ENCODE peak calls at places on chromosomes 13 and 19, in four cellular contexts. C is Peyer's patch, F is body of pancreas, X is sigmoid colon. I is an unnamed sample.

GRCh38 chr19:13428352-13428751 is 77.9 kb downstream of the CACNA1A start:
- DNase-seq in C (no peak), F (no peak), X (no peak), I (no peak)

GRCh38 chr19:57271280-57271679 is 9.0 kb upstream of the ZNF460 start:
- DNase-seq in C (no peak), F (no peak), X (no peak), I (no peak)

GRCh38 chr19:17862711-17863519 is 3.2 kb downstream of the RPL18A start:
- DNase-seq in C (no peak), F (no peak), X (no peak), I (no peak)

GRCh38 chr13:42420304-42420703 is 148.4 kb downstream of the AKAP11 start:
- DNase-seq in X (no peak), C (no peak), F (no peak), I (no peak)

GRCh38 chr13:26323127-26323526 is 69.2 kb downstream of the CDK8 start:
- DNase-seq in X (no peak), F (no peak), C (no peak), I (no peak)

GRCh38 chr13:107730835-107731234 is 484.5 kb downstream of the LIG4 start:
- DNase-seq in C (no peak), F (no peak), X (no peak), I (no peak)

GRCh38 chr13:91123456-91124127 is 223.9 kb upstream of the MIR17HG start:
- DNase-seq in X (no peak), F (no peak), C (no peak), I (no peak)

GRCh38 chr13:59088716-59089115 is 1075.0 kb downstream of the DIAPH3 start:
- DNase-seq in C (no peak), F (no peak), X (no peak), I (no peak)

GRCh38 chr19:38676023-38676877 is 28.8 kb downstream of the ACTN4 start:
- DNase-seq in C (no peak), X (no peak), F (no peak), I (no peak)

GRCh38 chr13:26246154-26246553 is 7.8 kb upstream of the CDK8 start:
- DNase-seq in X (no peak), C (no peak), F (no peak), I (no peak)

GRCh38 chr13:50740052-50740741 is 103.3 kb downstream of the DLEU7 start:
- DNase-seq in F (no peak), X (no peak), C (no peak), I (no peak)

GRCh38 chr13:112905086-112905485 is 63.9 kb upstream of the MCF2L start:
- DNase-seq in C (no peak), F (no peak), X (no peak), I (no peak)

GRCh38 chr19:37963190-37963947 is 56.4 kb downstream of the SIPA1L3 start:
- DNase-seq in C (no peak), F (no peak), X (no peak), I (no peak)

GRCh38 chr13:105442941-105443340 is 1092.5 kb downstream of the EFNB2 start:
- DNase-seq in X (no peak), F (no peak), C (no peak), I (peak; percentile 40)

GRCh38 chr19:1942078-1942933 is 1.3 kb downstream of the CSNK1G2 start:
- DNase-seq in F (peak; percentile 80), X (peak; percentile 88), C (peak; percentile 82), I (peak; percentile 95)

GRCh38 chr13:24264976-24265375 is 44.4 kb upstream of the C1QTNF9 start:
- DNase-seq in X (no peak), C (no peak), F (no peak), I (peak; percentile 86)

GRCh38 chr13:109869312-109870237 is 83.2 kb upstream of the IRS2 start:
- DNase-seq in X (peak; percentile 93), C (peak; percentile 58), F (peak; percentile 93), I (no peak)

GRCh38 chr19:18895038-18895827 is 725 bp downstream of the CERS1 start:
- DNase-seq in F (no peak), X (no peak), C (no peak), I (no peak)

GRCh38 chr13:74062933-74063332 is 71.3 kb downstream of the KLF12 start:
- DNase-seq in X (peak; percentile 82), C (no peak), F (no peak), I (no peak)

GRCh38 chr19:13208964-13209796 is 59.0 kb downstream of the IER2 start:
- DNase-seq in F (no peak), X (no peak), C (no peak), I (no peak)

GRCh38 chr19:42313096-42313839 is at the start of gene TMEM145:
- DNase-seq in F (peak; percentile 62), X (no peak), C (no peak), I (no peak)

GRCh38 chr13:44313674-44314073 is 60.0 kb upstream of the SERP2 start:
- DNase-seq in C (no peak), F (no peak), X (no peak), I (no peak)

GRCh38 chr13:97231832-97232201 is 9.7 kb downstream of the MBNL2 start:
- DNase-seq in C (no peak), X (no peak), F (no peak), I (no peak)

GRCh38 chr19:48646192-48646911 is 365 bp upstream of the CA11 start:
- DNase-seq in X (peak; percentile 95), F (peak; percentile 90), C (peak; percentile 92), I (no peak)

GRCh38 chr13:46281779-46282178 is 70.1 kb downstream of the LRRC63 start:
- DNase-seq in C (no peak), F (no peak), X (no peak), I (no peak)

GRCh38 chr13:51821666-51822065 is 17.7 kb upstream of the DHRS12 start:
- DNase-seq in F (no peak), X (peak; percentile 29), C (no peak), I (no peak)

GRCh38 chr13:80339841-80340642 is 884 bp downstream of the SPRY2 start:
- DNase-seq in C (peak; percentile 87), X (peak; percentile 74), F (peak; percentile 58), I (peak; percentile 41)

GRCh38 chr19:33569822-33570221 is 48.2 kb upstream of the PEPD start:
- DNase-seq in C (no peak), X (no peak), F (no peak), I (no peak)

GRCh38 chr13:90839061-90839460 is 508.4 kb upstream of the MIR17HG start:
- DNase-seq in C (no peak), X (no peak), F (no peak), I (no peak)

GRCh38 chr13:60329221-60329983 is 67.6 kb upstream of the TDRD3 start:
- DNase-seq in X (no peak), F (peak; percentile 54), C (no peak), I (no peak)

GRCh38 chr19:18280247-18281081 is 958 bp downstream of the JUND start:
- DNase-seq in F (peak; percentile 84), X (peak; percentile 93), C (peak; percentile 86), I (peak; percentile 96)

GRCh38 chr13:28754698-28755545 is 36.2 kb upstream of the SLC46A3 start:
- DNase-seq in X (no peak), C (no peak), F (no peak), I (no peak)

GRCh38 chr13:113759525-113760137 is 605 bp downstream of the TMEM255B start:
- DNase-seq in C (no peak), X (peak; percentile 68), F (no peak), I (no peak)

GRCh38 chr13:51803018-51803417 is 945 bp downstream of the DHRS12 start:
- DNase-seq in F (no peak), X (peak; percentile 76), C (no peak), I (no peak)

GRCh38 chr19:48111280-48111679 is 663 bp upstream of the PLA2G4C start:
- DNase-seq in C (peak; percentile 18), X (no peak), F (no peak), I (no peak)

GRCh38 chr13:39836038-39836437 is 180.6 kb downstream of the COG6 start:
- DNase-seq in C (no peak), X (no peak), F (no peak), I (no peak)

GRCh38 chr19:50870417-50871089 is 2.7 kb upstream of the KLK2 start:
- DNase-seq in X (peak; percentile 59), F (peak; percentile 64), C (no peak), I (no peak)

GRCh38 chr13:60453490-60453889 is 56.5 kb downstream of the TDRD3 start:
- DNase-seq in C (no peak), X (no peak), F (no peak), I (no peak)

GRCh38 chr19:49665301-49666119 is at the start of the genes BCL2L12 and IRF3:
- DNase-seq in X (peak; percentile 99), F (peak; percentile 99), C (peak; percentile 97), I (peak; percentile 100)
- TF ChIP-seq POLR2A in X (peak; percentile 70), F (peak; percentile 82), C (peak; percentile 69), I (peak; percentile 62)

GRCh38 chr19:5827342-5827890 is 12.1 kb downstream of the FUT6 start:
- DNase-seq in X (no peak), F (no peak), C (no peak), I (no peak)
- H3K4me3 ChIP-seq in X (peak overlapping the region; percentile 46), F (no peak overlapping the region), C (peak overlapping the region; percentile 48), I (peak overlapping the region; percentile 36)

GRCh38 chr19:15683411-15683810 is 10.5 kb downstream of the CYP4F12 start:
- DNase-seq in X (no peak), F (no peak), C (no peak), I (no peak)
- TF ChIP-seq POLR2A in X (no peak), F (no peak), C (no peak), I (no peak)

DNA sequence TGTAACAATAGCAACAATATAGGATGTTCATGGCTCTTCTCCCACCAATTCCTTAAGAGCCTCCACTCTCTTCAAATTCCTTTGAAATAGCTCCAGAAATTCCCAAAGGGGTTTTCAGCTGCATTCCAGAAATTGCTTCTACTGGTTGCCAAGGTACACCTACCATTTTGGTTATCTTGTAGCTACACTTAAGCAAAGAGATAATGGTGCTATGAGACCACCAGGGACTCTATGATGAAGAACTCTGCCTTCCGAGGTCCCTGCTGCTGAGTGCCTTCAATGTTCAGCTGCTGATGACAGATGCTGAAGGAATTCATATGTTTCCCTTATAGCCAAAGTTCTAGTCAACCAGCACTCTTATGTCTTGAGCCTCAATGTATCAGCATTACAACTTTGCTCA is 78.4 kb downstream of the POU4F1 start:
- DNase-seq in X (no peak), F (no peak), C (no peak), I (no peak)
- H3K4me3 ChIP-seq in X (no peak overlapping the region), F (no peak overlapping the region), C (no peak overlapping the region), I (no peak overlapping the region)

DNA sequence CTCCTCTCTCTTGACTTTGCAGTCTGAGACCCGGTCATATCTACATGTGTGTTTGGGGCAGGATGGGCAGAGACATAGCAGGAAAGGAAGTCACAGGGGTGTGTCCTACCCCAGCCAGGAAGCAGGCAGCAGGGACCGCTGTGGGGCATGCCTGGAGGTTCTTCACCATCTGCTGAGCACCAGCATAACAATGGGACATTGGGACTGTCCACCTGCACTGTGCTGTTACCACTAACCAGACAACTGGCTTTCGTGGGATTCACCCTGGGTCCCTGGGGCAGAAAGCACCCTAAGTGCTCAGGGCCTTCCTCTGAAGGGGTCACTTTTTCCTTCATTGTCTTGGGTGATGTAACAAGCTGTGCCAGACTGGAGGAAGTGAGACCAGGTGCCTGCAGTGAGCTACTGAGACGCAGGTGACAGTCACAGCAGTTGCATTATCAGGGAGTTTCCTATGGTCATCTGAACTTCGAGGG is 2.6 kb upstream of the HAUS5 start:
- DNase-seq in C (no peak), X (no peak), F (no peak), I (no peak)
- TF ChIP-seq POLR2A in C (no peak), X (no peak), F (no peak), I (no peak)

GRCh38 chr13:99432637-99433542 is 68.4 kb upstream of the TM9SF2 start:
- DNase-seq in F (peak; percentile 22), X (peak; percentile 87), C (peak; percentile 64), I (peak; percentile 79)
- H3K4me3 ChIP-seq in F (no peak overlapping the region), X (no peak overlapping the region), C (peak overlapping the region; percentile 34), I (no peak overlapping the region)